ENCODE peak calls at places on chromosomes 3 and 15, in seven cellular contexts. A, E, J, X, F, H and M are unnamed samples.

GRCh38 chr3:190131329-190131728 is 10.6 kb upstream of the P3H2 start:
- DNase-seq in A (no peak), E (peak; percentile 63), J (no peak), X (no peak), F (peak; percentile 75), H (peak; percentile 24), M (no peak)

GRCh38 chr3:177681156-177681555 is 483.9 kb upstream of the TBL1XR1 start:
- DNase-seq in A (no peak), E (no peak), J (no peak), X (no peak), F (no peak), H (no peak), M (no peak)

GRCh38 chr3:34024447-34025240 is 226.2 kb downstream of the PDCD6IP start:
- DNase-seq in A (no peak), E (no peak), J (no peak), X (no peak), F (no peak), H (no peak), M (no peak)

GRCh38 chr3:117035785-117036184 is 326.2 kb downstream of the TUSC7 start:
- DNase-seq in A (no peak), E (no peak), J (peak; percentile 47), X (no peak), F (peak; percentile 4), H (no peak), M (no peak)

GRCh38 chr3:73502609-73503560 is 121.9 kb downstream of the PDZRN3 start:
- DNase-seq in A (no peak), E (peak; percentile 76), J (peak; percentile 73), X (peak; percentile 86), F (peak; percentile 86), H (peak; percentile 56), M (no peak)

GRCh38 chr3:123346726-123347125 is 102.2 kb downstream of the ADCY5 start:
- DNase-seq in A (no peak), E (no peak), J (no peak), X (no peak), F (no peak), H (no peak), M (no peak)

GRCh38 chr15:39530446-39531342 is 50.2 kb upstream of the THBS1 start:
- DNase-seq in A (no peak), E (no peak), J (peak; percentile 35), X (no peak), F (no peak), H (no peak), M (no peak)

GRCh38 chr3:112111785-112112402 is 21.2 kb downstream of the GCSAM start:
- DNase-seq in A (no peak), E (peak; percentile 72), J (peak; percentile 71), X (peak; percentile 45), F (peak; percentile 67), H (peak; percentile 46), M (no peak)

GRCh38 chr15:68487087-68487843 is 55.3 kb upstream of the ITGA11 start:
- DNase-seq in A (no peak), E (peak; percentile 51), J (no peak), X (no peak), F (peak; percentile 57), H (no peak), M (no peak)

GRCh38 chr15:67836477-67836876 is 3.4 kb downstream of the RNU6-1 start:
- DNase-seq in A (no peak), E (peak; percentile 47), J (no peak), X (no peak), F (peak; percentile 49), H (no peak), M (no peak)

GRCh38 chr3:156750191-156750873 is 75.8 kb upstream of the LEKR1 start:
- DNase-seq in A (no peak), E (no peak), J (peak; percentile 33), X (no peak), F (peak; percentile 59), H (no peak), M (no peak)

GRCh38 chr3:113241292-113242033 is 30.1 kb downstream of the BOC start:
- DNase-seq in A (no peak), E (no peak), J (peak; percentile 86), X (no peak), F (peak; percentile 73), H (no peak), M (no peak)

GRCh38 chr15:100889359-100890058 is 9.9 kb downstream of the ALDH1A3 start:
- DNase-seq in A (peak; percentile 39), E (no peak), J (no peak), X (peak; percentile 29), F (peak; percentile 78), H (no peak), M (no peak)

GRCh38 chr3:112568642-112569041 is 6.8 kb downstream of the SLC35A5 start:
- DNase-seq in A (no peak), E (no peak), J (no peak), X (no peak), F (no peak), H (no peak), M (no peak)

GRCh38 chr3:134511500-134511899 is 25.6 kb downstream of the CEP63 start:
- DNase-seq in A (no peak), E (no peak), J (no peak), X (no peak), F (no peak), H (no peak), M (no peak)

GRCh38 chr3:150421256-150421655 is 13.2 kb downstream of the TSC22D2 start:
- DNase-seq in A (no peak), E (no peak), J (no peak), X (no peak), F (no peak), H (no peak), M (no peak)

GRCh38 chr3:191330309-191330712 is at the start of gene UTS2B:
- DNase-seq in A (no peak), E (peak; percentile 29), J (no peak), X (no peak), F (peak; percentile 84), H (peak; percentile 39), M (no peak)

GRCh38 chr3:38084969-38085942 is 46.2 kb downstream of the DLEC1 start:
- DNase-seq in A (no peak), E (no peak), J (no peak), X (no peak), F (no peak), H (no peak), M (no peak)

GRCh38 chr3:25534007-25534406 is 105.9 kb downstream of the RARB start:
- DNase-seq in A (no peak), E (no peak), J (no peak), X (no peak), F (no peak), H (no peak), M (no peak)

GRCh38 chr3:98450372-98450771 is 12.6 kb upstream of the OR5K1 start:
- DNase-seq in A (no peak), E (no peak), J (no peak), X (no peak), F (no peak), H (no peak), M (no peak)

GRCh38 chr3:134621824-134622223 is 29.0 kb downstream of the KY start:
- DNase-seq in A (no peak), E (no peak), J (no peak), X (no peak), F (peak; percentile 13), H (no peak), M (no peak)

GRCh38 chr3:143951351-143951971 is 20.2 kb upstream of the DIPK2A start:
- DNase-seq in A (no peak), E (peak; percentile 36), J (no peak), X (peak; percentile 16), F (peak; percentile 52), H (peak; percentile 26), M (no peak)

GRCh38 chr15:81184188-81184587 is 12.5 kb upstream of the IL16 start:
- DNase-seq in A (no peak), E (no peak), J (no peak), X (no peak), F (no peak), H (no peak), M (no peak)

DNA sequence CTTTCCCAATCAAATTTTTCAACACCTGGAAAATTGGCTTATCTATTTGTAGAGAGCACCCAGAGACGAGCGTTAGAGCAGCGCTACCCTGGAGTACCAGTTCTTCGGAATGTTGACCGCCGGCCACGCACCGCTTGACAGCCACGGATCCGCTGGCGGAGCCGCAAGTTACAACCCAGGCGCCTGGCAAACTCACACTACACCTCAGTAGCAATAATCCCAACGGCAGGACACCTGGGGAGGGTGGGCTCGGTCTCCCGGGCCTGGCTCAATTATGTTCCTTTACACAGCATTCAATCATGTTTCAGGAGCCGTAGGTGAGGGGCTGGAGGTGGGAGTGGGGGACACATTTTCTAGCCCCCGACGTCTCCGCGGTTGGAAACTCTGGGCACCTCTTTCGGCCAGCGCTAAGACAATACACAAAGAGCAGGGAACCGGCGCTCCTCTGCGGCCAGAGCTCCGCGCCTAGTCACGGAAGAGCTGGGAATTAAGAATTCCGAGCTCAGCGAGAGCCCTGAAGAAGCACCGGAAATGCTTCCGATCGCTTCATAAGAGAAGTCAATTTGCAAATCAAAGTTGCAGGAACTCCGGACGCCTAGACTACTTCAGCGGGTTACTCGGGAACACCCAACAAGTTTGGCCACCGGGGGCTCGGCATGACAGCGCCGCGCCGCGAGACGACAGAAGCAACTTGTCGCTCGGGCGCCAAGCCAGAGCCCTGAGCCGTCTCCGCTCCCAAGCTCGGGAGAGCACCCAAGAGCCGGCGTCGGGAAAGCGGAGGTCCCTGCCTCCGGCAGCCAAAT is 1.0 kb downstream of the MB21D2 start:
- DNase-seq in A (peak; percentile 38), E (peak; percentile 46), J (peak; percentile 82), X (no peak), F (peak; percentile 77), H (no peak), M (peak; percentile 86)
- TF ChIP-seq CTCF in A (no peak), E (no peak), J (no peak), X (no peak), F (no peak), H (no peak), M (no peak)

GRCh38 chr15:26095710-26096330 is 232.7 kb upstream of the ATP10A start:
- DNase-seq in A (no peak), E (no peak), J (peak; percentile 74), X (no peak), F (no peak), H (no peak), M (no peak)
- TF ChIP-seq CTCF in A (no peak), E (peak; percentile 7), J (peak; percentile 81), X (no peak), F (no peak), H (no peak), M (peak; percentile 35)

DNA sequence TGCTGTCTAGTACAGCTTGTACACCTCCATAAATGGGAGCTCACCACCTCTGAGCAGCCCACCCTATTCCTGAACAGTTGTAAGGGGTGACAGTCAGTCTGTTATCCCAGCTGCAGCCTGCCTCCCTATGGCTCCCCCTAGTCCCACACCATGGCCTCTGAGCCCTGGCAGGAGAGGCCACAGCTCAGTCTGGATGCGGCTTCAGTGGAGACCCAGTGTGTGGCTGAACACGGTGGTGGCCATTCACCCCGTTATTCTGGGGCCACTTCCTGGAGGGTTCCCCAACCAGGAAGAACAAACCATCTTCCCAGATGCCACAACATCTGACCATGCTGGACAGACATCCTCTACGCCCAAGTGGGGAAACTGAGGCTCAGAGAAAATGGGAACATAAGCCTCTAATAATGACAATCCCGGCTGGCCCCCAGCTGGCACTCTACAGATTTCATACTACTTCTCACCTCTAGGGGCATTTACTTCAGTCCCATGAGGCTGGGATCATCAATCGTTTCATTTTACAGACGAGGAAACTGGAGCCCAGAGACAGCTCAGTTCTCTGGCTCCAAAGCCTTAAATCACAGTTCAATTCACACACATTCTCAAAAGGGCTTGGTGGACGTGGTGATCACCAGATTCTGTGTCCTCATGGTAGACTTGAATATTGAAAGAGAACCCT is 9.3 kb upstream of the GRIP2 start:
- DNase-seq in A (no peak), E (peak; percentile 41), J (no peak), X (no peak), F (no peak), H (peak; percentile 15), M (no peak)
- TF ChIP-seq CTCF in A (no peak), E (peak; percentile 31), J (peak; percentile 60), X (peak; percentile 31), F (peak; percentile 31), H (peak; percentile 57), M (peak; percentile 30)

GRCh38 chr3:155325263-155325835 is 31.9 kb upstream of the STRIT1 start:
- DNase-seq in A (no peak), E (peak; percentile 17), J (peak; percentile 53), X (no peak), F (peak; percentile 21), H (no peak), M (no peak)
- TF ChIP-seq CTCF in A (no peak), E (no peak), J (peak; percentile 52), X (no peak), F (peak; percentile 29), H (peak; percentile 41), M (peak; percentile 27)